ENCODE peak calls at places on chromosomes 12 and 14, in eight cellular contexts. G is CD8-positive, alpha-beta T cell; Q is choroid plexus epithelial cell; D is A673; S is fibroblast of pulmonary artery; H is HFFc6; U is lower leg skin; F is adrenal gland. Z is an unnamed sample.

GRCh38 chr14:34081576-34082136 is 130.8 kb upstream of the EGLN3 start:
- DNase-seq in U (no peak), Q (peak), S (peak), G (no peak), F (no peak), H (peak), D (peak), Z (no peak)

GRCh38 chr12:29640589-29641345 is 143.0 kb downstream of the TMTC1 start:
- DNase-seq in U (no peak), F (no peak), Q (peak), G (no peak), D (no peak), S (peak), H (no peak), Z (no peak)

GRCh38 chr14:67268456-67269115 is 27.4 kb downstream of the PALS1 start:
- DNase-seq in F (no peak), D (peak), S (peak), Q (no peak), U (no peak), G (no peak), H (no peak), Z (no peak)

GRCh38 chr12:93624595-93625294 is 52.3 kb downstream of the SOCS2 start:
- DNase-seq in U (no peak), F (no peak), H (peak), G (no peak), Q (peak), S (peak), D (peak), Z (no peak)

GRCh38 chr12:19223695-19224094 is 94.2 kb downstream of the PLEKHA5 start:
- DNase-seq in S (peak), Q (peak), D (no peak), H (peak), F (no peak), U (no peak), G (no peak), Z (no peak)

GRCh38 chr14:38003746-38004609 is 203.7 kb upstream of the SSTR1 start:
- DNase-seq in H (no peak), D (no peak), S (no peak), U (no peak), Q (no peak), F (no peak), G (no peak), Z (no peak)

GRCh38 chr12:19482551-19483109 is 43.3 kb downstream of the AEBP2 start:
- DNase-seq in F (peak), U (peak), Q (peak), D (no peak), S (peak), G (peak), H (no peak), Z (no peak)

GRCh38 chr14:34496679-34497513 is 34.9 kb upstream of the SPTSSA start:
- DNase-seq in D (peak), U (peak), F (peak), H (peak), G (no peak), S (peak), Q (peak), Z (peak)

GRCh38 chr14:53845813-53846693 is 110.6 kb downstream of the BMP4 start:
- DNase-seq in G (no peak), H (no peak), U (no peak), D (no peak), Q (no peak), S (peak), F (no peak), Z (no peak)

GRCh38 chr14:73633115-73633514 is 11.7 kb upstream of the DNAL1 start:
- DNase-seq in H (no peak), Q (no peak), U (no peak), D (no peak), F (peak), G (no peak), S (no peak), Z (no peak)

GRCh38 chr12:24840046-24840800 is 108.7 kb downstream of the BCAT1 start:
- DNase-seq in D (no peak), Q (peak), S (no peak), G (no peak), U (no peak), F (no peak), H (no peak), Z (no peak)

GRCh38 chr12:38141861-38142260 is 174.7 kb upstream of the ALG10B start:
- DNase-seq in F (no peak), U (no peak), H (no peak), Q (no peak), G (no peak), S (no peak), D (no peak), Z (no peak)

GRCh38 chr14:68674538-68675232 is 118.2 kb downstream of the ZFP36L1 start:
- DNase-seq in Q (no peak), U (no peak), F (no peak), G (no peak), H (no peak), D (no peak), S (no peak), Z (no peak)

GRCh38 chr12:70482764-70483163 is 116.7 kb downstream of the KCNMB4 start:
- DNase-seq in S (no peak), Q (no peak), D (no peak), F (no peak), H (no peak), G (no peak), U (no peak), Z (no peak)

GRCh38 chr14:94049625-94050023 is 23.5 kb downstream of the OTUB2 start:
- DNase-seq in G (no peak), D (no peak), H (no peak), S (no peak), U (no peak), Q (no peak), F (no peak), Z (no peak)

GRCh38 chr12:13799574-13799973 is 181.8 kb downstream of the GRIN2B start:
- DNase-seq in S (no peak), H (no peak), F (no peak), D (no peak), U (no peak), G (no peak), Q (no peak), Z (no peak)

GRCh38 chr14:93083898-93084297 is 31.8 kb downstream of the ITPK1 start:
- DNase-seq in Q (no peak), H (no peak), S (no peak), F (no peak), G (no peak), U (no peak), D (no peak), Z (no peak)

GRCh38 chr12:27434673-27435565 is 11.6 kb upstream of the SMCO2 start:
- DNase-seq in D (peak), F (peak), S (peak), H (no peak), G (no peak), Q (peak), U (no peak), Z (no peak)

GRCh38 chr14:36281309-36281708 is 39.1 kb downstream of the MBIP start:
- DNase-seq in G (no peak), D (peak), H (no peak), F (no peak), Q (peak), U (no peak), S (peak), Z (no peak)

GRCh38 chr12:103806807-103807206 is 34.2 kb downstream of the NT5DC3 start:
- DNase-seq in F (no peak), U (no peak), G (no peak), H (no peak), Q (peak), S (peak), D (no peak), Z (no peak)

GRCh38 chr14:99004112-99004511 is 267.9 kb downstream of the BCL11B start:
- DNase-seq in G (no peak), Q (no peak), H (no peak), D (no peak), S (no peak), U (no peak), F (no peak), Z (no peak)

GRCh38 chr12:53623526-53623925 is 2.7 kb downstream of the ATF7 start:
- DNase-seq in G (no peak), H (no peak), F (no peak), D (peak), S (peak), Q (peak), U (no peak), Z (no peak)

GRCh38 chr12:110577717-110578521 is 5.2 kb downstream of the PPTC7 start:
- DNase-seq in G (no peak), F (no peak), S (peak), D (peak), U (no peak), Q (peak), H (peak), Z (no peak)

GRCh38 chr12:114381177-114381576 is 24.8 kb downstream of the TBX5 start:
- DNase-seq in H (no peak), D (no peak), G (no peak), F (no peak), Q (no peak), S (no peak), U (no peak), Z (no peak)

GRCh38 chr12:125284945-125285344 is 219.7 kb downstream of the AACS start:
- DNase-seq in Q (no peak), S (no peak), D (no peak), U (no peak), H (no peak), G (no peak), F (no peak), Z (no peak)

GRCh38 chr12:90020436-90020835 is 311.8 kb upstream of the ATP2B1 start:
- DNase-seq in G (no peak), S (no peak), U (no peak), Q (no peak), H (no peak), D (no peak), F (no peak), Z (no peak)

GRCh38 chr12:96237465-96238077 is 43.4 kb downstream of the ELK3 start:
- DNase-seq in U (peak), Q (peak), S (peak), H (peak), F (peak), G (no peak), D (no peak), Z (no peak)

GRCh38 chr12:54217774-54218221 is 29.0 kb upstream of the SMUG1 start:
- DNase-seq in S (peak), G (no peak), F (no peak), H (no peak), D (peak), U (no peak), Q (peak), Z (peak)

GRCh38 chr14:81710232-81710845 is 176.7 kb upstream of the SEL1L start:
- DNase-seq in Q (peak), F (peak), H (peak), D (peak), U (no peak), G (no peak), S (peak), Z (peak)
- TF ChIP-seq CTCF in Q (peak), F (peak), H (peak), D (peak), U (no peak), G (no peak), S (peak), Z (peak)

GRCh38 chr12:123907726-123908476 is 64.7 kb downstream of the CCDC92 start:
- DNase-seq in S (peak), D (no peak), F (no peak), G (no peak), H (peak), U (no peak), Q (peak), Z (no peak)

GRCh38 chr12:123907021-123907420 is 65.6 kb downstream of the CCDC92 start:
- DNase-seq in Q (no peak), S (no peak), D (no peak), F (no peak), U (no peak), G (no peak), H (no peak), Z (no peak)

GRCh38 chr12:123903301-123904065 is 69.1 kb downstream of the CCDC92 start:
- DNase-seq in H (no peak), F (no peak), Q (no peak), U (no peak), G (no peak), D (no peak), S (no peak), Z (no peak)

GRCh38 chr12:123902821-123903220 is 69.8 kb downstream of the CCDC92 start:
- DNase-seq in D (no peak), G (no peak), U (no peak), S (no peak), H (no peak), F (no peak), Q (no peak), Z (no peak)

GRCh38 chr12:123905319-123905925 is 67.2 kb downstream of the CCDC92 start:
- DNase-seq in G (peak), D (peak), S (peak), F (peak), H (peak), U (peak), Q (peak), Z (peak)
- TF ChIP-seq CTCF in G (peak), D (peak), S (peak), F (peak), H (peak), U (peak), Q (peak), Z (peak)

DNA sequence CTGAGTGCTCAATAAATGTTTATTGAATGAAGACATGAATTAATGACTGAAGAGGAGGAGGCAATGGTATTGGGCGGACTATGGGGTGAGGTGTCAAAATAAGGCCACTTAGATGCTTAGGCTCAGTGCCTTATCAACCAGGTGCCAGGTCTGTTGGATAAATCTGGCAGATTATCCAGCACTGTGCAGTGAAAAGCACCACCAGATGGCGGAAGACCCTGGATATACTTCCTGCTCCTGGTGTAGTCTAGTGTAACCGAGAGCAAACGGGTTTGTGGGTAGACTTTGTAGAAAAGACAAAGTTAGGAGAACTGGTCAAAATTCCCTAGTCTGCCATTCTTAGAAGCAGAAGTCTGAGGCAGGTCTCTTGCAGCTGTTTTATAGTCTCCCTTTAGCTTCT is 306.3 kb downstream of the ATP23 start:
- DNase-seq in U (no peak), F (no peak), G (no peak), D (peak), Q (peak), H (no peak), S (no peak), Z (no peak)
- TF ChIP-seq CTCF in U (no peak), F (no peak), G (no peak), D (peak), Q (peak), H (peak), S (no peak), Z (no peak)

GRCh38 chr12:119988440-119988787 is 622 bp upstream of the BICDL1 start:
- DNase-seq in G (no peak), S (peak), H (peak), U (no peak), D (no peak), F (no peak), Q (peak), Z (no peak)
- TF ChIP-seq CTCF in G (no peak), S (peak), H (peak), U (no peak), D (peak), F (no peak), Q (peak), Z (no peak)

GRCh38 chr14:88439088-88439487 is 53.6 kb downstream of the SPATA7 start:
- DNase-seq in F (no peak), H (no peak), Q (no peak), S (no peak), G (no peak), D (no peak), U (no peak), Z (no peak)

DNA sequence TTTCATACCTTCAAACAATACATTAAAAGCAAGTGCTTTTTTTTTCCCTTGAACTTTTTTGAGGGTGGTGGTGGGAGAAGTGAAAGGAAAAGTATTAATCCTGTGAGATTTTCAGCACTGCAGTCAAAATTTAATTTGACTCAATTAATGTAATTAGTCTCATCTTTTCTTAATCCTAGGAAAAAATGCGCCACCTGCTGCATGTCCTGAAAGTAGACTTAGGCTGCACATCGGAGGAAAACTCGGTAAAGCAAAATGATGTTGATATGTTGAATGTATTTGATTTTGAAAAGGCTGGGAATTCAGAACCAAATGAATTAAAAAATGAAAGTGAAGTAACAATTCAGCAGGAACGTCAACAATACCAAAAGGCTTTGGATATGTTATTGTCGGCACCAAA is 52.2 kb downstream of the SPATA7 start:
- DNase-seq in G (no peak), D (no peak), F (no peak), U (no peak), H (no peak), S (peak), Q (peak), Z (no peak)
- TF ChIP-seq CTCF in G (no peak), D (peak), F (peak), U (no peak), H (peak), S (peak), Q (peak), Z (no peak)

DNA sequence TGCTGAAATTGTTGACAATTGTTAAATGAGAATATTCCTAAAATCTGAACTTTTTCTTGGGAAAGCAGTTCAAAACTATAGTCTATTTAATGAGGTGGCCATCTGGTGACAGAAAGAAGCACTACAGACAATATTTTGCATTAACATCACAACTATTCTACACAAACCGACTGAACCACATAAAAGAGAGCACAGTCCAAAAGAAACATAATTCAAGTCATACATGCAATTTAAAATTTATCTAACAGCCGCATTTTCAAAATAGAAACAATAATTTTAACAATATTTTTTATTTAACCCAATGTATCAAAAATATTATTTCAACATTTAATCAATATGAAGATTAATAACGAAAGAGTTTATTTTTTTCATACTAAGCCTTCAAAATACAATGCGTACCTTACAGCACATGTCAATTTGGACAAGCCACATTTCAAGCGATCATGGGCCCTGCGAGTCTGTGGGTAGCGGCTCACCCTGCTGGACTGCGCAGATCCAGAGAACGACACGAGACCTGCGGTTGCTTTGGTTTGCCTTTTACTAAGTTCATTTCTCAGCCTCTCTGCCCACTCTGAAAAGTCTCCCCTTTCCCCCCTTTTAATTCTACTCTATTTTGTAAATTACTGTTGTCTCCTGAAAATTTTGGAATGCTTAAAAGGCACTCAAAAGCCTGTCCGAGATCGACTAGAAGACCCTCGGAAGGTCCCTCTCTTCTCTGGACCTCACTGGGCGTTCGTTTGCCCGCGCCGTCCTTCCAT is 941 bp upstream of the LRRC9 start:
- DNase-seq in U (no peak), H (peak), F (peak), Q (peak), D (peak), G (no peak), S (peak), Z (peak)
- TF ChIP-seq CTCF in U (no peak), H (peak), F (peak), Q (peak), D (peak), G (peak), S (peak), Z (peak)

GRCh38 chr12:65122661-65123060 is 1.6 kb upstream of the WIF1 start:
- DNase-seq in G (no peak), Q (no peak), D (no peak), F (no peak), S (no peak), U (no peak), H (no peak), Z (no peak)

GRCh38 chr12:65119063-65119462 is 2.0 kb downstream of the WIF1 start:
- DNase-seq in S (no peak), G (no peak), D (no peak), F (no peak), H (no peak), Q (no peak), U (no peak), Z (no peak)

GRCh38 chr12:65121956-65122469 is 908 bp upstream of the WIF1 start:
- DNase-seq in H (no peak), Q (no peak), D (no peak), S (no peak), G (no peak), U (no peak), F (no peak), Z (no peak)

GRCh38 chr12:65123435-65124063 is 2.4 kb upstream of the WIF1 start:
- DNase-seq in G (no peak), Q (peak), H (peak), F (peak), U (no peak), S (peak), D (peak), Z (peak)

GRCh38 chr12:65121049-65121955 is at the start of gene WIF1:
- DNase-seq in U (no peak), F (no peak), H (no peak), S (peak), Q (no peak), D (peak), G (no peak), Z (peak)
- TF ChIP-seq CTCF in U (no peak), F (no peak), H (peak), S (no peak), Q (peak), D (peak), G (peak), Z (peak)

Z was measured in endothelial cell.